ENCODE peak calls at places on chromosome 20, in nine cellular contexts. I is neural progenitor cell, Q is GM23248, R is HCT116, G is PC-3, Z is hepatocyte, H is GM23338, W is OCI-LY7, D is MM.1S. T is an unnamed sample.

GRCh38 chr20:31721408-31722332 is 998 bp downstream of the BCL2L1 start:
- DNase-seq in W (peak), Z (no peak), D (no peak), Q (no peak), R (no peak), I (no peak), H (peak), G (peak), T (no peak)

GRCh38 chr20:46621492-46621891 is 29.8 kb downstream of the SLC13A3 start:
- DNase-seq in Z (peak), G (no peak), R (no peak), W (no peak), D (no peak), I (no peak), H (no peak), Q (peak), T (no peak)

GRCh38 chr20:38835792-38836191 is 30.3 kb downstream of the PPP1R16B start:
- DNase-seq in Q (no peak), D (no peak), Z (no peak), H (no peak), W (no peak), R (no peak), I (no peak), G (no peak), T (no peak)

GRCh38 chr20:17790308-17790707 is 90.5 kb downstream of the BANF2 start:
- DNase-seq in Q (no peak), H (no peak), Z (no peak), D (no peak), G (no peak), W (no peak), I (no peak), R (no peak), T (no peak)

GRCh38 chr20:17835240-17835940 is 133.2 kb downstream of the SNX5 start:
- DNase-seq in Q (peak), H (no peak), G (peak), R (peak), W (no peak), D (no peak), Z (peak), I (no peak), T (no peak)

GRCh38 chr20:25005220-25005619 is 12.7 kb upstream of the APMAP start:
- DNase-seq in R (no peak), Z (no peak), H (no peak), D (no peak), G (peak), I (no peak), Q (peak), W (no peak), T (no peak)

GRCh38 chr20:3077618-3078134 is 6.3 kb downstream of the OXT start:
- DNase-seq in Q (no peak), Z (no peak), G (no peak), I (no peak), H (no peak), R (no peak), W (no peak), D (no peak), T (no peak)

GRCh38 chr20:58651548-58651822 is 402 bp downstream of the STX16 start:
- DNase-seq in R (no peak), H (peak), G (no peak), D (no peak), W (peak), Q (no peak), I (peak), Z (peak), T (peak)

GRCh38 chr20:24798930-24799705 is 150.0 kb upstream of the CST7 start:
- DNase-seq in W (no peak), D (no peak), I (no peak), G (no peak), Q (no peak), H (no peak), R (no peak), Z (no peak), T (peak)

GRCh38 chr20:23212482-23212881 is 126.4 kb upstream of the CD93 start:
- DNase-seq in H (no peak), D (no peak), R (no peak), Q (no peak), G (peak), W (no peak), Z (no peak), I (no peak), T (no peak)

GRCh38 chr20:49674383-49675352 is 39.0 kb downstream of the B4GALT5 start:
- DNase-seq in H (no peak), R (peak), Q (peak), I (no peak), G (peak), D (no peak), Z (peak), W (no peak), T (no peak)

GRCh38 chr20:39825524-39825923 is 863.4 kb downstream of the DHX35 start:
- DNase-seq in R (no peak), I (no peak), D (no peak), Q (no peak), H (no peak), G (no peak), W (no peak), Z (no peak), T (no peak)

GRCh38 chr20:10828221-10828620 is 154.4 kb upstream of the JAG1 start:
- DNase-seq in R (no peak), G (no peak), Z (no peak), W (no peak), D (no peak), I (no peak), H (no peak), Q (no peak), T (no peak)

GRCh38 chr20:46293084-46293483 is 15.2 kb downstream of the CDH22 start:
- DNase-seq in Z (peak), D (peak), H (peak), I (peak), R (no peak), Q (peak), W (peak), G (peak), T (no peak)

GRCh38 chr20:59148713-59149493 is 14.7 kb upstream of the ZNF831 start:
- DNase-seq in G (no peak), R (no peak), W (no peak), D (no peak), I (no peak), Z (no peak), H (no peak), Q (no peak), T (no peak)

GRCh38 chr20:49566401-49566800 is 1.5 kb downstream of the PTGIS start:
- DNase-seq in I (no peak), W (no peak), D (no peak), Z (no peak), Q (peak), R (no peak), H (no peak), G (no peak), T (no peak)

GRCh38 chr20:20439602-20440001 is 71.7 kb downstream of the INSM1 start:
- DNase-seq in I (no peak), R (no peak), Q (no peak), Z (no peak), H (no peak), D (no peak), G (no peak), W (no peak), T (no peak)

GRCh38 chr20:61127311-61128044 is 124.6 kb upstream of the CDH4 start:
- DNase-seq in Z (no peak), H (no peak), Q (peak), D (no peak), W (no peak), G (peak), I (no peak), R (no peak), T (no peak)

GRCh38 chr20:20603339-20603990 is 109.0 kb downstream of the RALGAPA2 start:
- DNase-seq in R (no peak), D (no peak), H (no peak), G (no peak), I (no peak), Z (no peak), W (peak), Q (no peak), T (no peak)

DNA sequence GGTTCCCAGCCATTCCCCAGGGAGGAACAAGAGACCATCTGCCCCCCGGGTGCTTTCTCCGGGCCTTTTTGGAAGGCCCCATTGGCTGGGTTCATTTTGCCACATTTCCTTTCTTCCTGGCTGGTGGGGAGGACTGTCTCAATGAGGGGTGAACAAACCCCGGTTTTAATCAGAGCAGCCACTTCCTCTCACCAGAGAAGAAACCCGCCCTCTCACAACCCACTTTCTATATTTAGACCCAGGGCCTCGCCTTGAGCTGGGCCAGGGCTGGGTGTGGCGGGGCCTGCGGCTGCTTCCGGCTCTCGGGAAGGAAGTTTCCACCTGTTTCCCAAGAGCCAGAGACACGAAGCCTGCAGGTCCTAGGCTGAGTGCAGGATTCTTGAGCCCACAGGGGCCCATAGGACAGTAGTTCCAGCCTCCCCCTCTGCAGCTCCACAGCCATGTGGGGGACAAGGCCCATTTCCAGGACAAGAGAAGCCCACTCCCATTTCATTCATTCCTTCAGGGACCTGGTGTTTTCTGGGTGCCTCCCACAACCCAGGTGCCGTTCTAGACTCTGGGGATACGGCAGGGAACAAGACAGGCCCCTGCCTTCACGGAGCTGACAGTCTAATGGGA is 41.8 kb downstream of the RBM38 start:
- DNase-seq in G (peak), R (no peak), D (peak), W (peak), Z (no peak), I (no peak), Q (peak), H (no peak), T (no peak)
- TF ChIP-seq EZH2phosphoT487 in G (no peak), R (no peak), D (no peak), W (no peak), Z (no peak), I (no peak), Q (no peak), H (no peak), T (no peak)

DNA sequence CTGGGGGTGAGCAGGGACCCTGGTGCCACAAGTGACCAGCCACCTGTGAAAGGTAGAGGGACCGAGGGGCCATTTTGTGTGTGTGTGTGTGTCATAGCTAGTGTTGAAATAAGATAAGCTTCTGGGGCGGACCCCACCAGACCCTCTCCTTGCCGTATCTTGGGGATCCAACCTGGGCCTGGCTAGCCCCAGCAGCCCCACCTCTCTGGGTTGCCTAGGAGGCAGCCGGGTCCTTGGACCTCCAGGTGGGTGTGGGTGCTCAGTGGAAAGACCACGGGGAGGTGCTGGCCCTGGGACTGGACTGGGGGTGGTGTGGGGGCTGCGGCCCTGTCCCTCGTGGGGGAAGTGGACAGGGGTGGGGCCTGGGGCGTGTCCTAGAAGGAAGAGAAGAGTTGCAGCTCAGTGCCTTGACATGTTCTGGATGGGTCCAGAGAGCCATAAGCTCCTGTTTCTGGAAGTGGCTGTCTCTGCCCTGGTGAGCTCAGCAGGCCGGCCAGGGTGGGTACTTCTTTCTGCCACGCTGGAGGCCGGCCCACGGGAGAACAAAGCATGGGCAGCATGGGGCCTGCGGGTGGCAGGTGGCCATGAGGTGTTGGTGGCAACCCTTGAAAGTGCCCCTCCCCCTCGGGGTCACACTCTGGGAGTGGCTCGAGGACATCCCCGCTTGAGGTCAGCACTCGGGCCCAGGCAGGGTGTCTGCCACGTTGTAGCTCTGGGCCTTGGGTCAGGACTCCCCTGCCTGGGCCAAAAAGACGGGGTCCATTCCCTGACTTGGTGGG is 8.4 kb downstream of the RBBP8NL start:
- DNase-seq in Q (no peak), I (no peak), R (no peak), Z (no peak), H (no peak), D (no peak), W (no peak), G (no peak), T (no peak)
- TF ChIP-seq EZH2phosphoT487 in Q (no peak), I (no peak), R (no peak), Z (no peak), H (no peak), D (no peak), W (no peak), G (no peak), T (no peak)

GRCh38 chr20:35093245-35093884 is 758 bp upstream of the TRPC4AP start:
- DNase-seq in D (no peak), Z (peak), W (no peak), R (no peak), Q (peak), I (no peak), G (peak), H (no peak), T (no peak)
- TF ChIP-seq EZH2phosphoT487 in D (no peak), Z (no peak), W (no peak), R (no peak), Q (no peak), I (no peak), G (no peak), H (no peak), T (no peak)

GRCh38 chr20:50987493-50988210 is 29.0 kb downstream of the MOCS3 start:
- DNase-seq in Z (peak), G (peak), Q (peak), R (peak), D (peak), W (peak), I (peak), H (peak), T (peak)
- TF ChIP-seq EZH2phosphoT487 in Z (no peak), G (no peak), Q (no peak), R (no peak), D (no peak), W (no peak), I (no peak), H (no peak), T (no peak)

DNA sequence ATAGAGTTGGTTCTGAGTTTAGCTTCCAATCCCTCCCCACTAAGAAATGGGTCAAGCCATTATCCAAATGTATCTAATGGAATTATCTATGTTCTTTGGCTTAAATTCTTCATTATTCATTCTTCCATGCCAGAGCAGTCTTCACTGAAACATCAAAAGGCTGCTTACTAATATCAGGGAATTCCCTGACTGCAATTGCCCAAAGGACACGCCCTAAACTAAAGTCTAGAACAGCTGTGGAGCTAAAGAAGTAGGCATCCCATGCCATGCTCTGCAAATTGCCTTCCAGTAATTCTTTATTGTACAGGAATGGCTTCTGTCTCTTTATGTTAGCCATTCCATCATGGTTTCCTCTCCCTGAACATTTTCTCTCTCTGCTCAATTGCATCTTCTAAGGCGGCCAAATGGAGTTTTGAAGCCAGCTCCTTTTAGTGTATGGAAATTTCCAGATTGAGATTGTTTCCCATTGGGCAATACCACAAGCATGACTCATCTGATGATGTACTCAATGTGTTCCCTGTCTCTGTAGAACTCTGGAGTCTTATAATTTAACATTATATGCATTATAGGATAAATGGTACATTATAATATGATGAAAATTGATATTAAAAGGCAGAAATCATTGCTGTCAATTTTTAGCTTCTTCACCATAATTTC is 28.8 kb upstream of the TSHZ2 start:
- DNase-seq in D (no peak), Z (peak), H (no peak), R (no peak), W (no peak), Q (peak), I (no peak), G (peak), T (no peak)
- TF ChIP-seq EZH2phosphoT487 in D (no peak), Z (no peak), H (no peak), R (no peak), W (no peak), Q (no peak), I (no peak), G (no peak), T (no peak)

GRCh38 chr20:36573103-36573797 is at the start of gene TGIF2:
- DNase-seq in Z (peak), D (peak), R (peak), H (peak), W (peak), Q (peak), I (peak), G (peak), T (peak)

GRCh38 chr20:36571564-36572504 is 1.6 kb upstream of the TGIF2 start:
- DNase-seq in I (peak), H (peak), Q (no peak), D (no peak), W (no peak), Z (peak), R (no peak), G (no peak), T (no peak)

GRCh38 chr20:36573798-36574277 is 441 bp downstream of the TGIF2 start:
- DNase-seq in Q (peak), I (no peak), R (no peak), W (peak), Z (no peak), H (no peak), D (peak), G (no peak), T (peak)

GRCh38 chr20:36574278-36575065 is 1.1 kb downstream of the TGIF2 start:
- DNase-seq in I (peak), W (peak), D (peak), G (peak), Z (peak), H (peak), R (no peak), Q (peak), T (peak)

DNA sequence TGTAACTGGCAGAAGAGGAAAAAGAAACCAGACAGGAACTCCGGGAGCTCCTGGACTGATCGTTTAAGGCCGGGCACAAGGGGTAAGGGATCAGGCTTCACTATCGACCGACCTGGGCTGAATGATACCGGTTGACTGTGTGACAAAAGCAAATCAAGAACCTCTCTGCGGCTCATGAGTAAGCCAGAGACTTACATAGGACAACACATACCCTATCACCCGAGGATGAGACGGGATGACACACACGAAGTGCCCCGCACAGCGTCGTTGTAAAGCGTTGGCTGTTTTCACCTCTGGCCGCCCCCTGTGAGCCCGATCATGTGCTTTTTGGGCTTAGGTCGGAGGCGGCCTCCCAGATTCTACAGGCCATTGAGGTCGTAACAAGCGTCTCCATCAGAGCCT is 695 bp upstream of the TGIF2 start:
- DNase-seq in Q (peak), Z (peak), R (no peak), D (no peak), G (no peak), I (peak), W (no peak), H (peak), T (peak)
- TF ChIP-seq EZH2phosphoT487 in Q (no peak), Z (no peak), R (no peak), D (no peak), G (no peak), I (no peak), W (no peak), H (no peak), T (no peak)

GRCh38 chr20:45269056-45269455 is 14.7 kb upstream of the SLPI start:
- DNase-seq in H (no peak), G (no peak), R (no peak), Z (no peak), D (no peak), Q (no peak), I (no peak), W (no peak), T (no peak)

GRCh38 chr20:45269754-45270270 is 15.4 kb upstream of the SLPI start:
- DNase-seq in W (no peak), I (no peak), Q (no peak), G (no peak), Z (no peak), R (no peak), D (no peak), H (no peak), T (no peak)

GRCh38 chr20:45266977-45267376 is 12.6 kb upstream of the SLPI start:
- DNase-seq in H (no peak), G (peak), Z (no peak), Q (no peak), I (no peak), D (no peak), R (no peak), W (no peak), T (no peak)

DNA sequence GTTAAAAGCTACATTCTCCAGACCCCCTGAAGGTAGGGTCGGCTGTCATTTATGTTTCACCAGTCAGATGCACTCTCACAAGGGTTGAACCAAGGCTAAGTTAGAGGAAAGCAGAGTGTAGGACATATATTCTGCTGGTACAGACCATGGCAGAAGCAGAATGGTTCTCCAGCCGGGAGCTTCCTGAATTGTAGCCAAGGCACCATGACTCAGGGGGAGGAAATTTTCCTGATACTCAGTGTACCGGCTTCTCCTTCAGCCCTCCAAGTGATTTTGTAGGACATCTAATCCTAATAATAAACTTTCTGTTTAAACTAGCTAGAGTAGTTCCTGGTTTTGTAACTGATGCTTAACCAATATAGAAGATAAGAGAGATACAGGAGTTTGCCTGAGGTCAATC is 14.2 kb upstream of the SLPI start:
- DNase-seq in Z (no peak), W (no peak), G (peak), Q (peak), D (no peak), I (no peak), R (no peak), H (no peak), T (no peak)
- TF ChIP-seq EZH2phosphoT487 in Z (no peak), W (no peak), G (no peak), Q (no peak), D (no peak), I (no peak), R (no peak), H (no peak), T (no peak)